ENCODE peak calls at places on chromosomes 16 and 17, in eight cellular contexts. A, U, T, F, B, N, V and O are unnamed samples.

GRCh38 chr16:85935391-85935956 is 36.5 kb downstream of the IRF8 start:
- DNase-seq in V (no peak), U (no peak), T (no peak), B (no peak), A (no peak), F (no peak), N (no peak), O (no peak)

GRCh38 chr16:85912271-85912974 is 13.5 kb downstream of the IRF8 start:
- DNase-seq in F (no peak), N (no peak), B (no peak), U (no peak), T (no peak), V (no peak), A (peak; percentile 99), O (peak; percentile 65)

GRCh38 chr16:50096791-50097190 is 31.0 kb downstream of the HEATR3 start:
- DNase-seq in F (no peak), T (no peak), A (peak; percentile 22), V (no peak), B (no peak), N (no peak), U (no peak), O (no peak)

GRCh38 chr17:65345261-65346060 is 208.3 kb downstream of the RGS9 start:
- DNase-seq in N (no peak), B (no peak), F (no peak), U (no peak), A (peak; percentile 42), V (no peak), T (peak; percentile 29), O (no peak)

GRCh38 chr17:50392621-50393020 is 4.7 kb downstream of the LRRC59 start:
- DNase-seq in T (no peak), B (no peak), A (no peak), U (no peak), V (no peak), F (no peak), N (no peak), O (no peak)

GRCh38 chr16:81185416-81185815 is 53.1 kb upstream of the BCO1 start:
- DNase-seq in A (no peak), U (no peak), F (no peak), B (no peak), V (no peak), T (no peak), N (no peak), O (no peak)

GRCh38 chr17:17496189-17497064 is at the start of gene RASD1:
- DNase-seq in N (peak; percentile 93), A (peak; percentile 92), V (peak; percentile 87), F (peak; percentile 92), U (peak; percentile 75), T (peak; percentile 74), B (peak; percentile 93), O (peak; percentile 91)

GRCh38 chr17:47099451-47099986 is 89.6 kb downstream of the CDC27 start:
- DNase-seq in A (no peak), U (no peak), B (no peak), N (no peak), T (peak; percentile 4), V (no peak), F (no peak), O (no peak)

GRCh38 chr17:78878871-78879270 is 24.1 kb downstream of the CEP295NL start:
- DNase-seq in N (no peak), U (no peak), B (no peak), A (no peak), T (no peak), V (no peak), F (no peak), O (no peak)

GRCh38 chr16:4101421-4102275 is 14.6 kb downstream of the ADCY9 start:
- DNase-seq in A (peak; percentile 53), N (peak; percentile 36), B (no peak), U (no peak), T (no peak), V (no peak), F (no peak), O (no peak)

GRCh38 chr16:1903845-1904820 is 14.1 kb downstream of the HS3ST6 start:
- DNase-seq in V (no peak), U (no peak), N (no peak), A (peak; percentile 81), B (no peak), F (no peak), T (no peak), O (no peak)

GRCh38 chr16:56163938-56164337 is 27.4 kb upstream of the GNAO1 start:
- DNase-seq in V (no peak), B (no peak), A (no peak), N (no peak), T (no peak), U (no peak), F (no peak), O (no peak)

GRCh38 chr16:68993885-68994284 is 111.6 kb upstream of the HAS3 start:
- DNase-seq in U (no peak), B (no peak), N (no peak), F (no peak), T (no peak), A (peak; percentile 79), V (no peak), O (no peak)

DNA sequence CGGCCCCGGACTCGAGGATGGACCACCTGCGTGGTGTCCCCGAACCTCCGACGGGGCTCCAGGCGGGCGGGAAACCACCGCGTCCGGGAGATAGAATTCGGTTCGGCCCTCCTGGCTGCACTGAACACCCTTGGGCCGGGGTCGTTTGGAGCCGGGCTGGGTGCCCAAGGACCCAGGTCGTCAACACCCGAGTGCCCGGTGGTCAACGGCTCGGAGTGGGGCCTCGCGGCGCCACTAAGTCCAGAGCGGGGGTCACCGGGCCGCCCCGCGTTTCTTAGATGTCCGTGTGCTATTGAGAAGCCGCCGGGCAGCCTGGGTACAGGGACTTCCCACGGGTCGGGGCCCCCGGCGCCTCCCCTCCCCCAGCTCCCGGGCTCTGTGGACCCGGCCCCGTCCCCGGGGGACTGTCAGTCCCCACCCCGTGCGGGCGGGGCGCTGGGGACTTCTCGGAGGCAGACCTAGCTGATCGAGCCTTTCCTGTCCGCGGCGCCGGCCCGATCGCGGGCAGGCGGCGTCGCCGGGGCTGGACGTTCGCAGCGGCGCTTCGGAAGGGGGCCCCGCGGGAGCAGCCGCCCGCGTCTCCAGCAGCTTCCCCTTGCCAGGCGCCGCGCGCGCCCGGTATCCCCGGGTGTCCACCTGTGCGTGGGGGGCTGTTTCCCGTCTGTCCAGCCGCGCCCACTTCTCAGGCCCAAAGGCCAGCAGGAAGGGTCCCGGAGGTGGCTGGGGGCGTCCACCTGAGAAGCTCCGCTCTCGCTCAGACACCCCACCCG is 655 bp upstream of the NPTX1 start:
- DNase-seq in B (no peak), N (no peak), A (no peak), U (no peak), T (no peak), F (no peak), V (no peak), O (no peak)
- H3K4me1 ChIP-seq in B (no peaks in the 10 kb centered on the region), N (peaks cover 24% of the 10 kb centered on the region), A (peaks cover 3% of the 10 kb centered on the region), U (peaks cover 40% of the 10 kb centered on the region), T (peaks cover 8% of the 10 kb centered on the region), F (peaks cover 10% of the 10 kb centered on the region), V (peaks cover 28% of the 10 kb centered on the region), O (no peaks in the 10 kb centered on the region)

DNA sequence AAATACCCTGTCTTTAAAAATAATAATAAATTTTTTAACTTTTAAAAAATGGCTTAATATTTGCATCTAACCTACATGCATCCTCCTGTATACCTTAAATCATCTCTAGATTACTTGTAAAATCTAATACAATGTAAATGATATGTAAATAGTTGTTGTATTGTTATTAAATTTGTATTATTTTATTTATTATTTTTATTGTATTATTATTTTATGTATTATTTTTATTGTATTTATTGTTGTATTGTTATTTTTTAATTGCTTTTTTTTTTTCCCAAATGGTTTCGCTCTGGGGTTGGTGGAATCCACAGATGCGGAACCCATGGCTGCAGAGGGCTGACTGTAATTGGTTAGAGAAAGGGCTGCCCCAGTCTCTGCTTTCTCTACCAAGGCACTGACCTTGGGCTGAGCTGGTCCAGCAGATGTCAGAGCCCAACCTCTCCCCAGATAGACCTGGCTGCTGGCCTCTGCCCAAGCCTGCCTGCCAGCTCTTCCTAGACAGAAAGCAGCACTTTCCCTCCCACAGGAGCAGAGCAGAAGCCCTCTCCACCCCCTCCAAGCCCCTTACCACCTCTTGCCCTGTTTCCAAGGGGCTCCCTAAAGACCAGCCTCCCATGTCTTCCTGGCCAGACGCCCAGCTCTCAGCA is 183.8 kb downstream of the GSG1L start:
- DNase-seq in B (no peak), F (no peak), U (no peak), V (no peak), T (no peak), N (no peak), A (no peak), O (no peak)
- H3K27ac ChIP-seq in B (no peak overlapping the region), F (no peak overlapping the region), U (no peak overlapping the region), V (no peak overlapping the region), T (no peak overlapping the region), N (no peak overlapping the region), A (no peak overlapping the region), O (no peak overlapping the region)

GRCh38 chr17:59858167-59858790 is 34.5 kb downstream of the TUBD1 start:
- DNase-seq in T (no peak), N (no peak), B (no peak), F (no peak), U (no peak), V (no peak), A (no peak), O (no peak)

GRCh38 chr17:59856859-59857794 is 35.6 kb downstream of the TUBD1 start:
- DNase-seq in A (no peak), U (no peak), F (no peak), T (no peak), B (no peak), N (no peak), V (no peak), O (no peak)

GRCh38 chr17:59863607-59864006 is 29.1 kb downstream of the TUBD1 start:
- DNase-seq in F (no peak), U (no peak), T (no peak), B (no peak), N (no peak), A (no peak), V (no peak), O (no peak)

DNA sequence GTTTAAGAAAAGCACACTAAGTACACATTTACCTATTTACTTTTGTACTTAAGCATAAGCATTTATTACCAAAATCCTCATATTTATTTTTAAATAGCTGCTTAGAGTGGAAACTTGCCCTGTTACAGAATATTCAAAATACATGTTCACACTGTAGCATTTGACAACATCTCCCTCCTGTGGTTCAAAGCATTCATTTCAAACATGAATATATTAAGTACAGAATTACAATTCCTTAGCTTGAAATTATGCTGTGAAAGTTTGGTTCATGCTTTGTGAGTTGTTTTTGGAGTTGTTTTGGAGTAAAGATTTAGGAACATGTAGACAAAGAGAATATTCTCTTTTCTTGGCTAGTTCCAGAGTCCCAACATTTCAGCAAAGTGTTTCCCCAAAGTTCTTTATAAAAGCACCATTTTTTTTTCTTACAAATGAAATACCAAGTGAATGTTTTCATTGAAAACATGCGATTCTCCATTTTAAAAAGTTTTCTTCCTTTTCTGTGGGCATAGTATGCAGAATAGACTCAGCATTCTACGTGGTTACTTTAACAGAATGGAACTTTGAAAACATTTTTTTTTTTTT is 33.2 kb downstream of the TUBD1 start:
- DNase-seq in F (no peak), V (no peak), B (no peak), A (peak; percentile 80), U (no peak), T (peak; percentile 40), N (no peak), O (no peak)
- H3K4me1 ChIP-seq in F (peaks cover 5% of the 10 kb centered on the region), V (no peaks in the 10 kb centered on the region), B (peaks cover 3% of the 10 kb centered on the region), A (no peaks in the 10 kb centered on the region), U (no peaks in the 10 kb centered on the region), T (no peaks in the 10 kb centered on the region), N (no peaks in the 10 kb centered on the region), O (no peaks in the 10 kb centered on the region)

GRCh38 chr17:64240261-64240740 is 22.8 kb downstream of the TEX2 start:
- DNase-seq in A (peak; percentile 32), V (no peak), F (no peak), T (no peak), B (no peak), U (no peak), N (no peak), O (no peak)
- H3K27ac ChIP-seq in A (peak overlapping the region; percentile 10), V (peak overlapping the region; percentile 88), F (no peak overlapping the region), T (no peak overlapping the region), B (no peak overlapping the region), U (peak overlapping the region; percentile 51), N (peak overlapping the region; percentile 47), O (peak overlapping the region; percentile 77)